ENCODE peak calls at places on chromosomes 2 and 18, in four cellular contexts. T is K562, L is IMR-90, S is GM12878. V is an unnamed sample.

GRCh38 chr2:217106650-217107014 is 246.8 kb upstream of the TNP1 start:
- DNase-seq in L (peak), T (no peak), S (no peak), V (no peak)

GRCh38 chr2:56207760-56208159 is 24.0 kb downstream of the CCDC85A start:
- DNase-seq in S (no peak), T (no peak), L (no peak), V (no peak)

GRCh38 chr2:9136997-9137819 is 69.4 kb upstream of the ASAP2 start:
- DNase-seq in T (no peak), S (no peak), L (no peak), V (no peak)

GRCh38 chr2:157785200-157785599 is 90.9 kb downstream of the ACVR1 start:
- DNase-seq in T (no peak), L (peak), S (no peak), V (no peak)

GRCh38 chr18:45167631-45168225 is 447.5 kb upstream of the SLC14A2 start:
- DNase-seq in T (no peak), S (no peak), L (peak), V (no peak)

GRCh38 chr18:72588339-72588738 is 44.2 kb upstream of the CBLN2 start:
- DNase-seq in T (no peak), S (no peak), L (no peak), V (no peak)

GRCh38 chr2:182611009-182611408 is 105.0 kb upstream of the DNAJC10 start:
- DNase-seq in T (no peak), L (no peak), S (no peak), V (peak)

GRCh38 chr2:240069846-240070245 is 16.5 kb upstream of the OR6B3 start:
- DNase-seq in T (no peak), S (no peak), L (no peak), V (no peak)

GRCh38 chr2:146481629-146482028 is 1363.2 kb upstream of the ACVR2A start:
- DNase-seq in T (no peak), S (no peak), L (peak), V (no peak)

GRCh38 chr2:24478243-24478642 is 12.8 kb upstream of the NCOA1 start:
- DNase-seq in T (no peak), L (no peak), S (no peak), V (no peak)

GRCh38 chr18:71398530-71398929 is 1109.7 kb downstream of the SOCS6 start:
- DNase-seq in S (no peak), T (no peak), L (no peak), V (no peak)

GRCh38 chr2:108929896-108930425 is 59.1 kb downstream of the EDAR start:
- DNase-seq in S (no peak), L (no peak), T (no peak), V (no peak)

GRCh38 chr18:62152844-62153243 is 34.0 kb downstream of the PIGN start:
- DNase-seq in L (no peak), T (no peak), S (no peak), V (no peak)

GRCh38 chr2:62199392-62200125 is 3.6 kb downstream of the B3GNT2 start:
- DNase-seq in L (peak), S (no peak), T (no peak), V (no peak)

GRCh38 chr2:99615247-99615771 is 125.5 kb upstream of the REV1 start:
- DNase-seq in L (no peak), T (peak), S (no peak), V (peak)

GRCh38 chr2:239290618-239291504 is 110.0 kb downstream of the HDAC4 start:
- DNase-seq in L (no peak), T (no peak), S (no peak), V (no peak)

GRCh38 chr2:239960929-239961661 is 64.0 kb downstream of the NDUFA10 start:
- DNase-seq in T (no peak), L (no peak), S (peak), V (no peak)

GRCh38 chr2:82896117-82896516 is 1563.0 kb downstream of the SUCLG1 start:
- DNase-seq in S (no peak), L (no peak), T (no peak), V (no peak)

GRCh38 chr2:109124982-109125594 is 3.9 kb upstream of the SH3RF3 start:
- DNase-seq in S (no peak), T (no peak), L (no peak), V (no peak)

GRCh38 chr2:71703981-71704545 is 250.7 kb downstream of the DYSF start:
- DNase-seq in S (no peak), L (no peak), T (no peak), V (no peak)

GRCh38 chr2:113080134-113080533 is 12.4 kb downstream of the IL1F10 start:
- DNase-seq in S (no peak), L (no peak), T (peak), V (peak)

GRCh38 chr2:120243211-120243610 is 9.4 kb upstream of the RALB start:
- DNase-seq in L (peak), T (no peak), S (no peak), V (no peak)

GRCh38 chr2:56749152-56749752 is 565.5 kb downstream of the CCDC85A start:
- DNase-seq in T (peak), L (peak), S (no peak), V (no peak)

GRCh38 chr2:149020432-149020851 is 18.1 kb upstream of the LYPD6B start:
- DNase-seq in T (no peak), L (no peak), S (peak), V (no peak)

GRCh38 chr2:156935611-156936010 is 321.9 kb upstream of the GALNT5 start:
- DNase-seq in S (no peak), T (no peak), L (no peak), V (no peak)

GRCh38 chr18:9380571-9381390 is 46.2 kb downstream of the TWSG1 start:
- DNase-seq in T (no peak), S (no peak), L (peak), V (no peak)
- TF ChIP-seq CHD1 in T (no peak), S (no peak), L (no peak), V (no peak)

GRCh38 chr2:36696533-36696932 is at the start of gene VIT:
- DNase-seq in T (no peak), L (no peak), S (no peak), V (no peak)
- TF ChIP-seq CHD1 in T (no peak), L (no peak), S (no peak), V (no peak)

GRCh38 chr2:225025917-225026571 is 16.2 kb downstream of the DOCK10 start:
- DNase-seq in T (no peak), L (peak), S (no peak), V (no peak)
- TF ChIP-seq CHD1 in T (no peak), L (no peak), S (no peak), V (no peak)

GRCh38 chr2:2640371-2640770 is 309.3 kb upstream of the MYT1L start:
- DNase-seq in T (no peak), L (no peak), S (no peak), V (no peak)
- TF ChIP-seq CHD1 in T (no peak), L (no peak), S (no peak), V (no peak)

GRCh38 chr2:226446406-226447001 is 353.1 kb downstream of the IRS1 start:
- DNase-seq in L (peak), S (no peak), T (no peak), V (no peak)

GRCh38 chr2:226450141-226450540 is 349.5 kb downstream of the IRS1 start:
- DNase-seq in T (no peak), L (peak), S (no peak), V (no peak)

GRCh38 chr2:226447338-226447885 is 352.2 kb downstream of the IRS1 start:
- DNase-seq in L (peak), T (no peak), S (no peak), V (no peak)

GRCh38 chr2:226445216-226445861 is 354.3 kb downstream of the IRS1 start:
- DNase-seq in T (no peak), S (no peak), L (no peak), V (no peak)

DNA sequence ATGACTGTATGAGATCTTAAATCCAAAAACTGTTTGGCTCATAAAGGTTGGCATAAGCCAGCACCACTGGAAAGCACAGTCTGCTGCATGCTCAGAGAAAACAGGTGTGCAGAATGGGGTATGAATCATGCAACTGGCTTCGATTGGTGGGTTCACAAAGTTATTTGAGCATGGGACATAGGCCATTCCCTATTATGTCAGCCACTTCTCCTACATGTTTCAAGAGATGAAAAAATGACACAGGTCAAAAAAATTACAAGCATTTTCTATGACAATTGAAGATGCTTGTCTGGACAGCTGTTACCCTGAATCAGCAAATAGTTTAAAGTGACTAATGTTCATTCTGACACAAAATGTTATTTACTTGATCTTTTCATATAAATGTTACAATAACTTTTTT is 351.7 kb downstream of the IRS1 start:
- DNase-seq in L (peak), T (no peak), S (no peak), V (no peak)
- TF ChIP-seq CHD1 in L (no peak), T (no peak), S (no peak), V (no peak)

GRCh38 chr2:209771474-209772292 is at the start of gene UNC80:
- DNase-seq in S (no peak), L (peak), T (peak), V (peak)

GRCh38 chr2:209768557-209768956 is 3.1 kb upstream of the UNC80 start:
- DNase-seq in T (no peak), S (no peak), L (no peak), V (no peak)

GRCh38 chr2:209773377-209773776 is 1.7 kb downstream of the UNC80 start:
- DNase-seq in S (no peak), L (no peak), T (no peak), V (no peak)

GRCh38 chr2:209767316-209767715 is 4.3 kb upstream of the UNC80 start:
- DNase-seq in S (no peak), T (no peak), L (no peak), V (no peak)

GRCh38 chr2:209772316-209772715 is 684 bp downstream of the UNC80 start:
- DNase-seq in L (no peak), T (no peak), S (no peak), V (no peak)
- TF ChIP-seq CHD1 in L (no peak), T (no peak), S (no peak), V (no peak)

GRCh38 chr2:215921884-215922283 is 91.5 kb downstream of the MREG start:
- DNase-seq in S (no peak), L (peak), T (peak), V (no peak)
- TF ChIP-seq CHD1 in S (no peak), L (no peak), T (no peak), V (no peak)

GRCh38 chr2:236711440-236711839 is 141.8 kb downstream of the ACKR3 start:
- DNase-seq in T (no peak), L (no peak), S (no peak), V (no peak)
- TF ChIP-seq CHD1 in T (no peak), L (no peak), S (no peak), V (no peak)

GRCh38 chr2:26144953-26145680 is 27.8 kb upstream of the GAREM2 start:
- DNase-seq in S (peak), T (peak), L (peak), V (peak)

GRCh38 chr2:26144031-26144430 is 28.9 kb upstream of the GAREM2 start:
- DNase-seq in L (no peak), S (no peak), T (peak), V (no peak)

GRCh38 chr2:26150243-26150642 is 22.6 kb upstream of the GAREM2 start:
- DNase-seq in S (no peak), L (no peak), T (no peak), V (no peak)

GRCh38 chr2:26148501-26148900 is 24.4 kb upstream of the GAREM2 start:
- DNase-seq in S (no peak), L (peak), T (no peak), V (no peak)
- TF ChIP-seq CHD1 in S (no peak), L (no peak), T (no peak), V (no peak)

DNA sequence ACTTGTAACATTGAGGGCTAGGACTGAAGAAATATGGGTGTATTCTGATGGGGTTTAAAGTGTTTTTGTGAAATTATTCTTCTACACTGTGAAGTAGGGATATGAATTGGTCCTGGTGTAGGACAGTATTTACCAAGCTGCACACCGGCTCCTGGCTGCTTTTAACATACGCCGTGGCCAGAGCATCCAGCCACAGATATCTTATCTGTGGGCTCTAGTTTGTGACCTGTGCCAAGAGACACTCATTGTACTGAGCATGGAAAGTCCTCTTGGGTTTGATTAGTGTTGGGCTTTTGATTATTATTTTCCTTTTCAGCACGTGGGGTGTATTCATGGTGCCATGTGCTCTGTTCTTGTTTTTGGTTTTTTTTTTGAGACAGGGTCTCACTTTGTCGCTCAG is 8.0 kb downstream of the USP39 start:
- DNase-seq in S (no peak), L (no peak), T (no peak), V (no peak)
- TF ChIP-seq CHD1 in S (no peak), L (no peak), T (no peak), V (no peak)